ENCODE peak calls at places on chromosomes 6 and 20, in five cellular contexts. One of them, this sample, is unnamed.

GRCh38 chr6:142489722-142490610 is 188.2 kb downstream of the ADGRG6 start:
- DNase-seq in tibial nerve: no peak
- DNase-seq in breast epithelium: no peak
- DNase-seq in stomach: no peak
- DNase-seq in lower leg skin: no peak
- DNase-seq in this sample: no peak

GRCh38 chr6:113306552-113307145 is 550.5 kb upstream of the MARCKS start:
- DNase-seq in breast epithelium: peak
- DNase-seq in stomach: peak
- DNase-seq in lower leg skin: peak
- DNase-seq in tibial nerve: peak
- DNase-seq in this sample: no peak

GRCh38 chr6:68559716-68560115 is 75.4 kb upstream of the ADGRB3 start:
- DNase-seq in stomach: no peak
- DNase-seq in breast epithelium: no peak
- DNase-seq in tibial nerve: no peak
- DNase-seq in lower leg skin: no peak
- DNase-seq in this sample: no peak

GRCh38 chr20:48722737-48723191 is 105.0 kb downstream of the PREX1 start:
- DNase-seq in breast epithelium: no peak
- DNase-seq in tibial nerve: peak
- DNase-seq in lower leg skin: no peak
- DNase-seq in stomach: peak
- DNase-seq in this sample: no peak

GRCh38 chr6:3341467-3341866 is 82.7 kb downstream of the PSMG4 start:
- DNase-seq in tibial nerve: peak
- DNase-seq in lower leg skin: peak
- DNase-seq in breast epithelium: no peak
- DNase-seq in stomach: no peak
- DNase-seq in this sample: no peak

GRCh38 chr6:75437451-75438185 is 56.0 kb downstream of the FILIP1 start:
- DNase-seq in lower leg skin: peak
- DNase-seq in breast epithelium: no peak
- DNase-seq in stomach: no peak
- DNase-seq in tibial nerve: peak
- DNase-seq in this sample: no peak

GRCh38 chr6:12354499-12354898 is 64.3 kb downstream of the EDN1 start:
- DNase-seq in tibial nerve: no peak
- DNase-seq in breast epithelium: peak
- DNase-seq in lower leg skin: peak
- DNase-seq in stomach: peak
- DNase-seq in this sample: no peak

GRCh38 chr6:13485923-13486557 is 1.4 kb downstream of the GFOD1 start:
- DNase-seq in breast epithelium: no peak
- DNase-seq in stomach: no peak
- DNase-seq in tibial nerve: no peak
- DNase-seq in lower leg skin: no peak
- DNase-seq in this sample: peak

GRCh38 chr6:4957521-4958231 is 46.2 kb downstream of the RPP40 start:
- DNase-seq in tibial nerve: no peak
- DNase-seq in stomach: no peak
- DNase-seq in breast epithelium: no peak
- DNase-seq in lower leg skin: no peak
- DNase-seq in this sample: no peak

GRCh38 chr6:101401792-101402617 is 8.5 kb downstream of the GRIK2 start:
- DNase-seq in tibial nerve: no peak
- DNase-seq in lower leg skin: no peak
- DNase-seq in stomach: no peak
- DNase-seq in breast epithelium: no peak
- DNase-seq in this sample: no peak

GRCh38 chr6:107495196-107495643 is 5.3 kb downstream of the SOBP start:
- DNase-seq in breast epithelium: no peak
- DNase-seq in lower leg skin: no peak
- DNase-seq in tibial nerve: peak
- DNase-seq in stomach: no peak
- DNase-seq in this sample: no peak

GRCh38 chr6:138817799-138818198 is 21.9 kb downstream of the ECT2L start:
- DNase-seq in lower leg skin: peak
- DNase-seq in stomach: peak
- DNase-seq in tibial nerve: no peak
- DNase-seq in breast epithelium: peak
- DNase-seq in this sample: no peak

DNA sequence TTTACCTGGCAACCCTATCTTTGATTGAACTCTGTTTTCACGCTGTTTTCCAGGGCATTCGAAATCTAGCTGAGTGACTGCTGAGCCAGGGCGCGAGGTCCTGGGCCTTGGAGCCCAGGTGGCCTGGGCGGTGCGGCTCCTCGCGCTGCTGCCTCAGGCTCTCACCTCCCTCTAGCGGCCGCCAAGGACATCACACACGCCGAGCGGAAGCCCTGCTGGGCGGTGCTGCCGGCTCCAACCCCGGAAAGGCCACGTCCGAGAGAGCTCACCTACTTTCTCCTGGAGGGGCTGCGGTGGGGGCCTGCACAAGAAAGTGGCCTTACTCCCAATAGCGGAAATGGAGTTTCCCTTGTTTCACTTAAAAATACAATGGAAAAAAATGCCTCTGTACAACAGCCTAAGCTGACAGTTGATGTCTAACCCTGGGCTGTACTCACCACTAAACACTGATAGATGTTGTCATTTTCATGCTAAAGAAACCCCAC is 77.7 kb downstream of the ELOVL4 start:
- DNase-seq in stomach: peak
- DNase-seq in lower leg skin: peak
- DNase-seq in tibial nerve: peak
- DNase-seq in breast epithelium: peak
- DNase-seq in this sample: peak
- TF ChIP-seq POLR2A in stomach: no peak
- TF ChIP-seq POLR2A in lower leg skin: no peak
- TF ChIP-seq POLR2A in tibial nerve: no peak
- TF ChIP-seq POLR2A in breast epithelium: no peak
- TF ChIP-seq POLR2A in this sample: no peak

GRCh38 chr20:50536333-50536732 is 26.1 kb downstream of the PTPN1 start:
- DNase-seq in tibial nerve: no peak
- DNase-seq in lower leg skin: no peak
- DNase-seq in stomach: no peak
- DNase-seq in breast epithelium: no peak
- DNase-seq in this sample: no peak

GRCh38 chr20:50535162-50535561 is 25.0 kb downstream of the PTPN1 start:
- DNase-seq in breast epithelium: no peak
- DNase-seq in tibial nerve: no peak
- DNase-seq in lower leg skin: no peak
- DNase-seq in stomach: no peak
- DNase-seq in this sample: no peak

GRCh38 chr20:50540620-50541605 is 30.7 kb downstream of the PTPN1 start:
- DNase-seq in lower leg skin: no peak
- DNase-seq in breast epithelium: no peak
- DNase-seq in stomach: no peak
- DNase-seq in tibial nerve: no peak
- DNase-seq in this sample: no peak

GRCh38 chr20:50537546-50538201 is 27.5 kb downstream of the PTPN1 start:
- DNase-seq in breast epithelium: no peak
- DNase-seq in tibial nerve: no peak
- DNase-seq in lower leg skin: no peak
- DNase-seq in stomach: no peak
- DNase-seq in this sample: no peak

DNA sequence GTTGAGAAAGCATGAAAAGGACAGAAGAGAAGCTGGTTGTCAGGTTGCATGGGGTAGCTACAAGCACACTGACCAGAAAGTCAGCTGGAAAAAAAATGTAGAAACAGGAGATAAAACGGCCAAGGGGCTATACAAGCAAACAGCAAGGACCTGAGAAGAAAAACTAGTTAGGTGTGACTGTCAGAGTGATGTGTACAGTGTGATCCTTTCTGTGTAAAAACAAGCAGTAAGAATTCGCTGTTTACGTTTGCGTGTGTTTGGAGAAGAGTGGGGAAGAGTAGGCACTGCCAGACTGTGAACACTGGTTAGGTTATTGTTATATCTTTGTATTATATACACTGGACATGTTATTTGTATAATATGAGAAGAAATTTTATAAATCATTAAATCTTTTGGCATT is 28.1 kb downstream of the PTPN1 start:
- DNase-seq in lower leg skin: no peak
- DNase-seq in tibial nerve: no peak
- DNase-seq in stomach: no peak
- DNase-seq in breast epithelium: no peak
- DNase-seq in this sample: no peak
- TF ChIP-seq POLR2A in lower leg skin: no peak
- TF ChIP-seq POLR2A in tibial nerve: no peak
- TF ChIP-seq POLR2A in stomach: no peak
- TF ChIP-seq POLR2A in breast epithelium: no peak
- TF ChIP-seq POLR2A in this sample: no peak

GRCh38 chr20:51354769-51355319 is 187.7 kb downstream of the NFATC2 start:
- DNase-seq in lower leg skin: no peak
- DNase-seq in tibial nerve: no peak
- DNase-seq in stomach: no peak
- DNase-seq in breast epithelium: no peak
- DNase-seq in this sample: no peak
- TF ChIP-seq POLR2A in lower leg skin: no peak
- TF ChIP-seq POLR2A in tibial nerve: no peak
- TF ChIP-seq POLR2A in stomach: no peak
- TF ChIP-seq POLR2A in breast epithelium: no peak
- TF ChIP-seq POLR2A in this sample: no peak

GRCh38 chr6:29967379-29968010 is 25.2 kb downstream of the HLA-A start:
- DNase-seq in lower leg skin: no peak
- DNase-seq in breast epithelium: no peak
- DNase-seq in tibial nerve: no peak
- DNase-seq in stomach: peak
- DNase-seq in this sample: no peak
- TF ChIP-seq POLR2A in lower leg skin: no peak
- TF ChIP-seq POLR2A in breast epithelium: no peak
- TF ChIP-seq POLR2A in tibial nerve: no peak
- TF ChIP-seq POLR2A in stomach: no peak
- TF ChIP-seq POLR2A in this sample: no peak

DNA sequence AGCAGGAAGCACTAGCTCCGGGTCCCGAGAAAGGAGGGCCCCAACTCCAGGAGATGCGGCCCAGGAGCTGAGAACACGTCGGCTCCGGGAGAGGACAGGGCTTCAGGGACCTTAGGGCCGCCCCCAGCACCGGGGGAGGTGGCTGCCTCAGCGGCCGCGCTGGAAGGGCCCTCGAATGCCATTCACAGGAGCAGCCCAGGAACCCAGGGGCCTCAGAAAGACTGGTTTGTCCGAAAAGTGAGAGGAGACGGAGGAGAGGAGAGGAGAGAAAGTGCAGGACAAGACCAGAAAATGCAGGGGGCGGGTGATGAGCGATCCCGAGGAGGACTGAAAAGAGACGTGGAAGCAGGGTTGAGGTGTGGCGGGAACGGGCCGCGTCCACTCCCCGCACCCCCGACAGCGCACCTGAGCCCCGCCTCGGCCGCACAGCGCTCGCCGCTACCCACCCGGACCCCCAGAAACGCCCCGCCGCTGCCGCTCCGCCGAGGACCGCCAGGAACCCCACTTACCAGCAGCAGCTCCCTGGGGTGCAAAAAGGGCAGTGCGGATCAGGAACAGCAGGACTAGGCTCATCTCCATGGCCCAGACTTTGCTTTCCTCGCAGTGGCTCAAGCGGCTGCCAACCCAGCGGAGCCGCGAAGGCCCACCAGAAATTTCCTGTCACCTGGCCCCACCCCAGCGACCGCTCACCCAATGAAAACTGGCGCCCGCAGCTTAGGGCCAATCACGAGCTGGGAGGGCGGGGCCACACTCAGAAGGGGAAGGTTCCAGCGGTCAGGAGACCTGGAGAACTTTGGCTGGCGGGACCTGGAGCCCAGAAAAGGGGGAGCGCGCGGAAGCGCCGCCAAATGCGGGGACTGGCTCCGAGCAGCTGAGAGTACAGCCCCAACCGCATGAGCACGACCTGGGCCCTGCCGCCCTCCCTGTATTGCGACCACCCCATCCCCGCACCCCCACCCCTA is 25.4 kb downstream of the HLA-F start:
- DNase-seq in tibial nerve: peak
- DNase-seq in lower leg skin: peak
- DNase-seq in breast epithelium: peak
- DNase-seq in stomach: peak
- DNase-seq in this sample: peak
- TF ChIP-seq POLR2A in tibial nerve: no peak
- TF ChIP-seq POLR2A in lower leg skin: no peak
- TF ChIP-seq POLR2A in breast epithelium: peak
- TF ChIP-seq POLR2A in stomach: no peak
- TF ChIP-seq POLR2A in this sample: no peak

GRCh38 chr6:27771240-27771639 is 141.0 kb downstream of the OR2B2 start:
- DNase-seq in breast epithelium: no peak
- DNase-seq in lower leg skin: no peak
- DNase-seq in stomach: no peak
- DNase-seq in tibial nerve: no peak
- DNase-seq in this sample: no peak

GRCh38 chr6:27768556-27768955 is 143.6 kb downstream of the OR2B2 start:
- DNase-seq in lower leg skin: no peak
- DNase-seq in tibial nerve: no peak
- DNase-seq in breast epithelium: no peak
- DNase-seq in stomach: no peak
- DNase-seq in this sample: no peak

GRCh38 chr6:27770724-27771123 is 141.5 kb downstream of the OR2B2 start:
- DNase-seq in tibial nerve: no peak
- DNase-seq in lower leg skin: no peak
- DNase-seq in stomach: no peak
- DNase-seq in breast epithelium: no peak
- DNase-seq in this sample: no peak

GRCh38 chr6:27775796-27776184 is 136.4 kb downstream of the OR2B2 start:
- DNase-seq in lower leg skin: no peak
- DNase-seq in tibial nerve: no peak
- DNase-seq in breast epithelium: no peak
- DNase-seq in stomach: no peak
- DNase-seq in this sample: no peak

GRCh38 chr6:27772261-27773001 is 139.8 kb downstream of the OR2B2 start:
- DNase-seq in lower leg skin: peak
- DNase-seq in breast epithelium: peak
- DNase-seq in stomach: peak
- DNase-seq in tibial nerve: peak
- DNase-seq in this sample: no peak
- TF ChIP-seq POLR2A in lower leg skin: no peak
- TF ChIP-seq POLR2A in breast epithelium: no peak
- TF ChIP-seq POLR2A in stomach: no peak
- TF ChIP-seq POLR2A in tibial nerve: no peak
- TF ChIP-seq POLR2A in this sample: no peak

GRCh38 chr6:158852312-158853071 is 33.3 kb upstream of the EZR start:
- DNase-seq in breast epithelium: peak
- DNase-seq in stomach: no peak
- DNase-seq in tibial nerve: no peak
- DNase-seq in lower leg skin: no peak
- DNase-seq in this sample: no peak

GRCh38 chr6:158848441-158848840 is 29.3 kb upstream of the EZR start:
- DNase-seq in lower leg skin: no peak
- DNase-seq in breast epithelium: no peak
- DNase-seq in stomach: peak
- DNase-seq in tibial nerve: no peak
- DNase-seq in this sample: no peak

GRCh38 chr6:158847786-158848185 is 28.6 kb upstream of the EZR start:
- DNase-seq in tibial nerve: no peak
- DNase-seq in lower leg skin: no peak
- DNase-seq in stomach: no peak
- DNase-seq in breast epithelium: no peak
- DNase-seq in this sample: no peak

GRCh38 chr6:158850807-158851115 is 31.6 kb upstream of the EZR start:
- DNase-seq in tibial nerve: no peak
- DNase-seq in lower leg skin: no peak
- DNase-seq in breast epithelium: no peak
- DNase-seq in stomach: no peak
- DNase-seq in this sample: no peak

GRCh38 chr6:158849899-158850806 is 31.0 kb upstream of the EZR start:
- DNase-seq in stomach: peak
- DNase-seq in breast epithelium: peak
- DNase-seq in lower leg skin: peak
- DNase-seq in tibial nerve: no peak
- DNase-seq in this sample: no peak
- TF ChIP-seq POLR2A in stomach: no peak
- TF ChIP-seq POLR2A in breast epithelium: no peak
- TF ChIP-seq POLR2A in lower leg skin: no peak
- TF ChIP-seq POLR2A in tibial nerve: no peak
- TF ChIP-seq POLR2A in this sample: no peak

This sample was measured in GM12891.